ENCODE peak calls at places on chromosomes 3 and 15, in six cellular contexts. One of them, this sample, is unnamed.

GRCh38 chr15:87477056-87477455 is 779.5 kb downstream of the NTRK3 start:
- DNase-seq in GM19239: no peak
- DNase-seq in GM06990: no peak
- DNase-seq in NCI-H1092: no peak
- DNase-seq in stimulated activated CD4-positive, alpha-beta T cell treated with anti-CD3 and anti-CD28 coated beads, Interleukin-15, amount 100 ng/mL, for 24 hours: no peak
- DNase-seq in nucleus accumbens: no peak
- DNase-seq in this sample: no peak

GRCh38 chr3:70028311-70028710 is 28.8 kb downstream of the SAMMSON start:
- DNase-seq in stimulated activated CD4-positive, alpha-beta T cell treated with anti-CD3 and anti-CD28 coated beads, Interleukin-15, amount 100 ng/mL, for 24 hours: no peak
- DNase-seq in NCI-H1092: no peak
- DNase-seq in GM06990: no peak
- DNase-seq in GM19239: no peak
- DNase-seq in nucleus accumbens: no peak
- DNase-seq in this sample: no peak

GRCh38 chr15:47300035-47300434 is 417.3 kb upstream of the SEMA6D start:
- DNase-seq in nucleus accumbens: no peak
- DNase-seq in stimulated activated CD4-positive, alpha-beta T cell treated with anti-CD3 and anti-CD28 coated beads, Interleukin-15, amount 100 ng/mL, for 24 hours: no peak
- DNase-seq in GM06990: no peak
- DNase-seq in GM19239: no peak
- DNase-seq in NCI-H1092: no peak
- DNase-seq in this sample: no peak

GRCh38 chr15:70358011-70358819 is 260.5 kb upstream of the TLE3 start:
- DNase-seq in stimulated activated CD4-positive, alpha-beta T cell treated with anti-CD3 and anti-CD28 coated beads, Interleukin-15, amount 100 ng/mL, for 24 hours: no peak
- DNase-seq in GM06990: no peak
- DNase-seq in NCI-H1092: no peak
- DNase-seq in GM19239: no peak
- DNase-seq in nucleus accumbens: no peak
- DNase-seq in this sample: no peak

GRCh38 chr3:9278085-9278484 is 28.6 kb upstream of the SRGAP3 start:
- DNase-seq in NCI-H1092: no peak
- DNase-seq in GM06990: no peak
- DNase-seq in stimulated activated CD4-positive, alpha-beta T cell treated with anti-CD3 and anti-CD28 coated beads, Interleukin-15, amount 100 ng/mL, for 24 hours: no peak
- DNase-seq in GM19239: no peak
- DNase-seq in nucleus accumbens: no peak
- DNase-seq in this sample: no peak

GRCh38 chr15:59255647-59256380 is 49.2 kb downstream of the LDHAL6B start:
- DNase-seq in NCI-H1092: no peak
- DNase-seq in GM19239: no peak
- DNase-seq in GM06990: no peak
- DNase-seq in stimulated activated CD4-positive, alpha-beta T cell treated with anti-CD3 and anti-CD28 coated beads, Interleukin-15, amount 100 ng/mL, for 24 hours: peak
- DNase-seq in nucleus accumbens: no peak
- DNase-seq in this sample: peak

GRCh38 chr3:44337253-44337652 is 1.3 kb upstream of the TCAIM start:
- DNase-seq in GM06990: no peak
- DNase-seq in nucleus accumbens: no peak
- DNase-seq in GM19239: no peak
- DNase-seq in stimulated activated CD4-positive, alpha-beta T cell treated with anti-CD3 and anti-CD28 coated beads, Interleukin-15, amount 100 ng/mL, for 24 hours: no peak
- DNase-seq in NCI-H1092: no peak
- DNase-seq in this sample: peak

GRCh38 chr3:116059421-116060096 is 385.7 kb downstream of the LSAMP start:
- DNase-seq in GM06990: no peak
- DNase-seq in GM19239: no peak
- DNase-seq in NCI-H1092: no peak
- DNase-seq in stimulated activated CD4-positive, alpha-beta T cell treated with anti-CD3 and anti-CD28 coated beads, Interleukin-15, amount 100 ng/mL, for 24 hours: no peak
- DNase-seq in nucleus accumbens: no peak
- DNase-seq in this sample: peak

GRCh38 chr3:50625879-50626182 is 8.9 kb downstream of the MAPKAPK3 start:
- DNase-seq in NCI-H1092: no peak
- DNase-seq in GM06990: no peak
- DNase-seq in GM19239: no peak
- DNase-seq in nucleus accumbens: no peak
- DNase-seq in stimulated activated CD4-positive, alpha-beta T cell treated with anti-CD3 and anti-CD28 coated beads, Interleukin-15, amount 100 ng/mL, for 24 hours: no peak
- DNase-seq in this sample: no peak

GRCh38 chr3:100899440-100900091 is 93.7 kb downstream of the ABI3BP start:
- DNase-seq in GM06990: no peak
- DNase-seq in stimulated activated CD4-positive, alpha-beta T cell treated with anti-CD3 and anti-CD28 coated beads, Interleukin-15, amount 100 ng/mL, for 24 hours: no peak
- DNase-seq in nucleus accumbens: no peak
- DNase-seq in GM19239: no peak
- DNase-seq in NCI-H1092: no peak
- DNase-seq in this sample: no peak

GRCh38 chr3:9014189-9014588 is 50.9 kb upstream of the RAD18 start:
- DNase-seq in nucleus accumbens: no peak
- DNase-seq in stimulated activated CD4-positive, alpha-beta T cell treated with anti-CD3 and anti-CD28 coated beads, Interleukin-15, amount 100 ng/mL, for 24 hours: no peak
- DNase-seq in GM06990: no peak
- DNase-seq in GM19239: no peak
- DNase-seq in NCI-H1092: no peak
- DNase-seq in this sample: peak

GRCh38 chr15:70152070-70152480 is 54.4 kb upstream of the TLE3 start:
- DNase-seq in GM19239: no peak
- DNase-seq in NCI-H1092: peak
- DNase-seq in nucleus accumbens: no peak
- DNase-seq in stimulated activated CD4-positive, alpha-beta T cell treated with anti-CD3 and anti-CD28 coated beads, Interleukin-15, amount 100 ng/mL, for 24 hours: no peak
- DNase-seq in GM06990: no peak
- DNase-seq in this sample: no peak

GRCh38 chr3:110598847-110599490 is 472.6 kb upstream of the NECTIN3 start:
- DNase-seq in stimulated activated CD4-positive, alpha-beta T cell treated with anti-CD3 and anti-CD28 coated beads, Interleukin-15, amount 100 ng/mL, for 24 hours: no peak
- DNase-seq in nucleus accumbens: no peak
- DNase-seq in GM19239: no peak
- DNase-seq in GM06990: no peak
- DNase-seq in NCI-H1092: no peak
- DNase-seq in this sample: peak

GRCh38 chr3:149553781-149554451 is 79.4 kb downstream of the TM4SF4 start:
- DNase-seq in NCI-H1092: no peak
- DNase-seq in stimulated activated CD4-positive, alpha-beta T cell treated with anti-CD3 and anti-CD28 coated beads, Interleukin-15, amount 100 ng/mL, for 24 hours: no peak
- DNase-seq in GM06990: no peak
- DNase-seq in nucleus accumbens: no peak
- DNase-seq in GM19239: no peak
- DNase-seq in this sample: no peak

GRCh38 chr3:65732060-65732933 is 306.4 kb downstream of the MAGI1 start:
- DNase-seq in stimulated activated CD4-positive, alpha-beta T cell treated with anti-CD3 and anti-CD28 coated beads, Interleukin-15, amount 100 ng/mL, for 24 hours: no peak
- DNase-seq in nucleus accumbens: peak
- DNase-seq in GM19239: peak
- DNase-seq in NCI-H1092: peak
- DNase-seq in GM06990: peak
- DNase-seq in this sample: peak

GRCh38 chr15:101145362-101145761 is 106.5 kb downstream of the CHSY1 start:
- DNase-seq in stimulated activated CD4-positive, alpha-beta T cell treated with anti-CD3 and anti-CD28 coated beads, Interleukin-15, amount 100 ng/mL, for 24 hours: no peak
- DNase-seq in nucleus accumbens: no peak
- DNase-seq in GM06990: no peak
- DNase-seq in GM19239: no peak
- DNase-seq in NCI-H1092: no peak
- DNase-seq in this sample: no peak

GRCh38 chr3:73540969-73541740 is 83.6 kb downstream of the PDZRN3 start:
- DNase-seq in GM19239: no peak
- DNase-seq in stimulated activated CD4-positive, alpha-beta T cell treated with anti-CD3 and anti-CD28 coated beads, Interleukin-15, amount 100 ng/mL, for 24 hours: no peak
- DNase-seq in NCI-H1092: no peak
- DNase-seq in nucleus accumbens: no peak
- DNase-seq in GM06990: no peak
- DNase-seq in this sample: peak

GRCh38 chr3:38489766-38490165 is 6.4 kb upstream of the EXOG start:
- DNase-seq in stimulated activated CD4-positive, alpha-beta T cell treated with anti-CD3 and anti-CD28 coated beads, Interleukin-15, amount 100 ng/mL, for 24 hours: no peak
- DNase-seq in GM06990: no peak
- DNase-seq in NCI-H1092: no peak
- DNase-seq in GM19239: no peak
- DNase-seq in nucleus accumbens: no peak
- DNase-seq in this sample: no peak

GRCh38 chr3:82376883-82377282 is 615.4 kb upstream of the GBE1 start:
- DNase-seq in stimulated activated CD4-positive, alpha-beta T cell treated with anti-CD3 and anti-CD28 coated beads, Interleukin-15, amount 100 ng/mL, for 24 hours: no peak
- DNase-seq in nucleus accumbens: no peak
- DNase-seq in GM19239: no peak
- DNase-seq in GM06990: no peak
- DNase-seq in NCI-H1092: no peak
- DNase-seq in this sample: peak

GRCh38 chr15:80480909-80481308 is 76.7 kb downstream of the ARNT2 start:
- DNase-seq in GM06990: no peak
- DNase-seq in nucleus accumbens: no peak
- DNase-seq in GM19239: no peak
- DNase-seq in stimulated activated CD4-positive, alpha-beta T cell treated with anti-CD3 and anti-CD28 coated beads, Interleukin-15, amount 100 ng/mL, for 24 hours: no peak
- DNase-seq in NCI-H1092: no peak
- DNase-seq in this sample: peak

GRCh38 chr15:40829155-40829554 is 647 bp upstream of the PPP1R14D start:
- DNase-seq in NCI-H1092: no peak
- DNase-seq in nucleus accumbens: no peak
- DNase-seq in stimulated activated CD4-positive, alpha-beta T cell treated with anti-CD3 and anti-CD28 coated beads, Interleukin-15, amount 100 ng/mL, for 24 hours: no peak
- DNase-seq in GM06990: no peak
- DNase-seq in GM19239: no peak
- DNase-seq in this sample: no peak

GRCh38 chr3:11099306-11099705 is 55.0 kb upstream of the HRH1 start:
- DNase-seq in GM06990: no peak
- DNase-seq in GM19239: no peak
- DNase-seq in stimulated activated CD4-positive, alpha-beta T cell treated with anti-CD3 and anti-CD28 coated beads, Interleukin-15, amount 100 ng/mL, for 24 hours: no peak
- DNase-seq in nucleus accumbens: no peak
- DNase-seq in NCI-H1092: no peak
- DNase-seq in this sample: no peak

This sample was measured in ELR.